ENCODE peak calls at places on chromosomes 7 and 10, in seven cellular contexts. One of them, this sample, is unnamed.

GRCh38 chr7:48365010-48365409 is 193.8 kb downstream of the ABCA13 start:
- DNase-seq in AG09309: no peak
- DNase-seq in SK-N-SH: no peak
- DNase-seq in AG10803: no peak
- DNase-seq in endothelial cell of umbilical vein: no peak
- DNase-seq in fibroblast of pulmonary artery: no peak
- DNase-seq in astrocyte of the spinal cord: peak; percentile 55
- DNase-seq in this sample: no peak

GRCh38 chr7:24757799-24758275 is 573 bp upstream of the GSDME start:
- DNase-seq in AG09309: no peak
- DNase-seq in astrocyte of the spinal cord: peak; percentile 49
- DNase-seq in endothelial cell of umbilical vein: no peak
- DNase-seq in SK-N-SH: peak; percentile 33
- DNase-seq in fibroblast of pulmonary artery: peak; percentile 48
- DNase-seq in AG10803: peak; percentile 68
- DNase-seq in this sample: peak; percentile 60

GRCh38 chr10:2968401-2968800 is 98.9 kb upstream of the PFKP start:
- DNase-seq in endothelial cell of umbilical vein: no peak
- DNase-seq in AG09309: peak; percentile 76
- DNase-seq in AG10803: peak; percentile 77
- DNase-seq in fibroblast of pulmonary artery: no peak
- DNase-seq in astrocyte of the spinal cord: peak; percentile 38
- DNase-seq in SK-N-SH: no peak
- DNase-seq in this sample: no peak

GRCh38 chr7:98470131-98470985 is 69.5 kb upstream of the BAIAP2L1 start:
- DNase-seq in AG09309: no peak
- DNase-seq in endothelial cell of umbilical vein: no peak
- DNase-seq in fibroblast of pulmonary artery: no peak
- DNase-seq in AG10803: no peak
- DNase-seq in astrocyte of the spinal cord: no peak
- DNase-seq in SK-N-SH: peak; percentile 94
- DNase-seq in this sample: no peak

GRCh38 chr7:41754046-41754445 is 51.2 kb upstream of the INHBA start:
- DNase-seq in endothelial cell of umbilical vein: no peak
- DNase-seq in astrocyte of the spinal cord: no peak
- DNase-seq in AG10803: no peak
- DNase-seq in SK-N-SH: no peak
- DNase-seq in AG09309: no peak
- DNase-seq in fibroblast of pulmonary artery: no peak
- DNase-seq in this sample: no peak

GRCh38 chr7:158809596-158809995 is 19.7 kb downstream of the ESYT2 start:
- DNase-seq in AG09309: no peak
- DNase-seq in fibroblast of pulmonary artery: peak; percentile 31
- DNase-seq in endothelial cell of umbilical vein: no peak
- DNase-seq in astrocyte of the spinal cord: peak; percentile 39
- DNase-seq in AG10803: no peak
- DNase-seq in SK-N-SH: no peak
- DNase-seq in this sample: no peak

GRCh38 chr10:117518246-117518645 is 24.3 kb upstream of the EMX2 start:
- DNase-seq in endothelial cell of umbilical vein: no peak
- DNase-seq in AG10803: no peak
- DNase-seq in astrocyte of the spinal cord: no peak
- DNase-seq in fibroblast of pulmonary artery: no peak
- DNase-seq in SK-N-SH: no peak
- DNase-seq in AG09309: no peak
- DNase-seq in this sample: no peak

GRCh38 chr10:35462491-35462934 is 126.2 kb downstream of the CCNY start:
- DNase-seq in AG09309: no peak
- DNase-seq in SK-N-SH: no peak
- DNase-seq in endothelial cell of umbilical vein: no peak
- DNase-seq in fibroblast of pulmonary artery: no peak
- DNase-seq in AG10803: no peak
- DNase-seq in astrocyte of the spinal cord: no peak
- DNase-seq in this sample: no peak

GRCh38 chr10:4183761-4184261 is 398.8 kb upstream of the KLF6 start:
- DNase-seq in fibroblast of pulmonary artery: peak; percentile 42
- DNase-seq in AG10803: peak; percentile 83
- DNase-seq in astrocyte of the spinal cord: peak; percentile 56
- DNase-seq in SK-N-SH: no peak
- DNase-seq in endothelial cell of umbilical vein: peak; percentile 16
- DNase-seq in AG09309: no peak
- DNase-seq in this sample: peak; percentile 38

GRCh38 chr7:133845005-133845404 is 282.1 kb upstream of the LRGUK start:
- DNase-seq in AG09309: no peak
- DNase-seq in SK-N-SH: no peak
- DNase-seq in AG10803: no peak
- DNase-seq in endothelial cell of umbilical vein: no peak
- DNase-seq in astrocyte of the spinal cord: no peak
- DNase-seq in fibroblast of pulmonary artery: no peak
- DNase-seq in this sample: no peak

GRCh38 chr10:22427101-22427500 is 81.8 kb downstream of the SPAG6 start:
- DNase-seq in AG09309: no peak
- DNase-seq in SK-N-SH: no peak
- DNase-seq in astrocyte of the spinal cord: peak; percentile 64
- DNase-seq in fibroblast of pulmonary artery: peak; percentile 31
- DNase-seq in AG10803: peak; percentile 43
- DNase-seq in endothelial cell of umbilical vein: peak; percentile 22
- DNase-seq in this sample: peak; percentile 69

DNA sequence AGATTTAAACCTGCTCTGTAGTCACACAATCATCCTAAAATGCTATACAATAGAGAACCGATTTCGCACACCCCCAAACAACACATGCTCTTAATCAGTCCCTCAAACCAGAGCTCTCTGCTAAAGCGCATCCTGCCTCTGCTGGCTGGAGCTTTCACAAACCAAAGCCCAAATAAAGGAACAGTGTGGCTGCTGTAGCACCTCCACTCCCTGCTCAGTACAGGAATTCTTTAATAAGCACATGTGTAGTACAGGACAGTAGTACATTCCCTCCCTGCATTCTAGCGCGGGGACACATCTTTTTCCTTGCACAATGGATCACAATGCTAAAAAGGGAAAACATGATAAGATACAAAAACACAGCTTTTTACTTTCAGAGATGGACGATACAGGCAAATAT is 684.6 kb downstream of the MAGI2 start:
- DNase-seq in astrocyte of the spinal cord: no peak
- DNase-seq in fibroblast of pulmonary artery: no peak
- DNase-seq in AG10803: peak; percentile 21
- DNase-seq in endothelial cell of umbilical vein: no peak
- DNase-seq in AG09309: no peak
- DNase-seq in SK-N-SH: peak; percentile 16
- DNase-seq in this sample: peak; percentile 1
- H3K4me3 ChIP-seq in astrocyte of the spinal cord: peak overlapping the region; percentile 32
- H3K4me3 ChIP-seq in fibroblast of pulmonary artery: no peak overlapping the region
- H3K4me3 ChIP-seq in AG10803: peak overlapping the region; percentile 55
- H3K4me3 ChIP-seq in endothelial cell of umbilical vein: no peak overlapping the region
- H3K4me3 ChIP-seq in AG09309: peak overlapping the region; percentile 45
- H3K4me3 ChIP-seq in SK-N-SH: peak overlapping the region; percentile 52
- H3K4me3 ChIP-seq in this sample: peak overlapping the region; percentile 57

GRCh38 chr7:20783716-20784310 is 2.9 kb downstream of the SP8 start:
- DNase-seq in endothelial cell of umbilical vein: peak; percentile 36
- DNase-seq in SK-N-SH: peak; percentile 69
- DNase-seq in AG09309: no peak
- DNase-seq in astrocyte of the spinal cord: no peak
- DNase-seq in fibroblast of pulmonary artery: no peak
- DNase-seq in AG10803: peak; percentile 11
- DNase-seq in this sample: no peak

GRCh38 chr7:20786049-20786412 is 655 bp downstream of the SP8 start:
- DNase-seq in astrocyte of the spinal cord: no peak
- DNase-seq in endothelial cell of umbilical vein: no peak
- DNase-seq in fibroblast of pulmonary artery: no peak
- DNase-seq in AG10803: no peak
- DNase-seq in SK-N-SH: peak; percentile 38
- DNase-seq in AG09309: no peak
- DNase-seq in this sample: no peak

GRCh38 chr7:20783131-20783715 is 3.5 kb downstream of the SP8 start:
- DNase-seq in astrocyte of the spinal cord: no peak
- DNase-seq in endothelial cell of umbilical vein: peak; percentile 29
- DNase-seq in fibroblast of pulmonary artery: no peak
- DNase-seq in SK-N-SH: no peak
- DNase-seq in AG10803: no peak
- DNase-seq in AG09309: no peak
- DNase-seq in this sample: no peak

GRCh38 chr7:20785211-20786048 is 1.3 kb downstream of the SP8 start:
- DNase-seq in AG09309: no peak
- DNase-seq in SK-N-SH: peak; percentile 66
- DNase-seq in AG10803: no peak
- DNase-seq in fibroblast of pulmonary artery: no peak
- DNase-seq in astrocyte of the spinal cord: no peak
- DNase-seq in endothelial cell of umbilical vein: no peak
- DNase-seq in this sample: no peak

DNA sequence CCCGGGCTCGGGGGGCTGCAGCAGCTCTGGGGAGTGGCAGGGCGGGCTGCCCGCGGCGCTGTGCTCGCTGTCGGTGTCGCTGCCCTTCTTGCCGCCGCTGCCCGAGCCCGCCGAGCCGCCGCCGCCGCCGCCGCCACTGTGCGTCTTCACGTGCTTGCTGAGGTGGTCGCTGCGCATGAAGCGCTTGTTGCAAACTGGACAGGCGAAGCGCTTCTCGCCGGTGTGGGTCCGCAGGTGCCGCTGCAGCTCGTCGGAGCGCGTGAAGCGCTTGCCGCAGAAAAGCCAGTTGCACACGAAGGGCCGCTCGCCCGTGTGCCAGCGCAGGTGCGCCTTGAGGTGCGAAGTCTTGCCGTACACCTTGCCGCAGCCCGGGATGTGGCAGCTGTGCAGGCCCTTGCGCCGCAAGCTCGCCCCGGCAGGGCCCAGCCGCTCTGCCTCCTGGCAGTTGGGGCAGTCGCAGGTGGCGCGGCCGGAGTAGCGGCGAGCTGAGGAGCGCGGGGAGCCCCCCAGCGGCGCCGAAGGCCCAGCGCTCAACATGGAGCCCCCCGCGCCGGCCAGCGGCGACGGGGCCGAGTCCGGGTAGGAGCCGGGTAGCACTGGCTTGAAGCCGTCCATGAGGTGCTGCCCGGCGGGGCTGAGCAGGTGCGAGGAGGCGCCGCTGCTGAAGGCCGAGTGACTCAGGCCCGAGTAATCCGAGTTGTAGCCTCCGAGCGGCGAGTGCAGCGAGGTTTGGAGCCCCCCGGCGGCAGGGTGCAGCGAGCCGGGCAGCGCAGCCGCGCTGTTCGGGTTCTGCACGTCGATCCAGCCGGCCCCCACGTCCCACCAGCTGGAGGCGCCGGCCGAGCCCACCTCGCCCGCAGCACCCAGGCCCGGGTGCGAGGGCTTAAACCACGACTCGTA is 2.1 kb downstream of the SP8 start:
- DNase-seq in astrocyte of the spinal cord: no peak
- DNase-seq in AG10803: no peak
- DNase-seq in endothelial cell of umbilical vein: peak; percentile 21
- DNase-seq in fibroblast of pulmonary artery: no peak
- DNase-seq in SK-N-SH: peak; percentile 62
- DNase-seq in AG09309: no peak
- DNase-seq in this sample: no peak
- TF ChIP-seq CTCF in astrocyte of the spinal cord: peak; percentile 6
- TF ChIP-seq CTCF in AG10803: no peak
- TF ChIP-seq CTCF in endothelial cell of umbilical vein: peak; percentile 17
- TF ChIP-seq CTCF in fibroblast of pulmonary artery: no peak
- TF ChIP-seq CTCF in SK-N-SH: no peak
- TF ChIP-seq CTCF in AG09309: no peak
- TF ChIP-seq CTCF in this sample: no peak

GRCh38 chr7:100137851-100138760 is 10.6 kb upstream of the LAMTOR4 start:
- DNase-seq in fibroblast of pulmonary artery: no peak
- DNase-seq in astrocyte of the spinal cord: no peak
- DNase-seq in AG09309: no peak
- DNase-seq in AG10803: no peak
- DNase-seq in SK-N-SH: no peak
- DNase-seq in endothelial cell of umbilical vein: no peak
- DNase-seq in this sample: no peak
- H3K4me3 ChIP-seq in fibroblast of pulmonary artery: no peak overlapping the region
- H3K4me3 ChIP-seq in astrocyte of the spinal cord: no peak overlapping the region
- H3K4me3 ChIP-seq in AG09309: no peak overlapping the region
- H3K4me3 ChIP-seq in AG10803: no peak overlapping the region
- H3K4me3 ChIP-seq in SK-N-SH: no peak overlapping the region
- H3K4me3 ChIP-seq in endothelial cell of umbilical vein: no peak overlapping the region
- H3K4me3 ChIP-seq in this sample: no peak overlapping the region

DNA sequence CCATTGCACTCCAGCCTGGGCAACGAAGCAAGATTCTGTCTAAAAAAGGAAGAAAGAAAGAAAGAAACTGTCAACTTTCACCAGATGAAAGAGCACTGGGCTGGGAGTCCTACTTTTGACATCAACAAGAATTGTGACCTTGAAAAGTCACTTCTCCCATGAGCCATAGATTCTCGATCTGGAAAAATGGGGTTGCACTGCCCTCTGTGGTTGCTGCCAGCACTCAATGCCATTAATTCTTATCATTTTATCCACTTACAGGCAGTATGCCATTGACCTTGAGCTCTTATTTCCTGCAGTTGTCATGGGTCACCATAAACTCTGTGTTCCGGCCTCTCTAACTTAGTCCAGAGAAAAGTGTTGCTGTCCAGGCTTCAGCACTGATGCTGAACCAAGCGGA is 137.2 kb downstream of the NOC3L start:
- DNase-seq in astrocyte of the spinal cord: no peak
- DNase-seq in AG09309: no peak
- DNase-seq in AG10803: peak; percentile 5
- DNase-seq in fibroblast of pulmonary artery: no peak
- DNase-seq in SK-N-SH: no peak
- DNase-seq in endothelial cell of umbilical vein: peak; percentile 4
- DNase-seq in this sample: peak; percentile 32
- TF ChIP-seq CTCF in astrocyte of the spinal cord: no peak
- TF ChIP-seq CTCF in AG09309: peak; percentile 36
- TF ChIP-seq CTCF in AG10803: peak; percentile 26
- TF ChIP-seq CTCF in fibroblast of pulmonary artery: peak; percentile 13
- TF ChIP-seq CTCF in SK-N-SH: peak; percentile 44
- TF ChIP-seq CTCF in endothelial cell of umbilical vein: no peak
- TF ChIP-seq CTCF in this sample: peak; percentile 32

DNA sequence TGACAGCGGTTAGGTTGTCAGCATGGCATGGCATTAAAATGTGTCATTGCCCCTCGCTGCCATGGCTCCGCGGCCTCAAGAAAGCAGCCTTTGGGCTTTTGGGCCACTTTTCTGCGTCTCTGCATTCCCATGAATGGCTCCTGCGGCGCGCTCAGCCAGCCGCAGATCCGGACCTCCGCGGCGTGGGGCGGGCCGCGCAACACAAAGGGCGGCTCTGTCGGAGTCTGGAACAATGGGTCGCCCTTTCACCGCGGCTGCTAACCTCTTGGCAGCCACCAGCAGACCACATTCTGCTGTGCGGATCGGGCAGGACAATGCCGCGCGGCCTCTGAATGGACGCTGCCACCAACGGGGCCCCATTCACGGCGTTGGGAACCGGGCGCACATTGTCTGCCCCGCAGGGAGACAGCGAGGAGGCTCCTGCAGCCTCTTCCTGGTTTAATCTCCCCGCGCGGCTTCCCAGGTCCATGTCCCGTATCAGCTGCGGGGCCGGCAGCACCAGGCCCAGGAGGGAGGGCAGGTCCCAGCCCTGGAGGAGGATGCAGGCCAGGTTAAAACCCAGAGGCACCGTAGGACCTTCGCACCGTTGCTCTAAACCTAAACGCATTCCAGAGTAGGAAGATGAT is 71.7 kb downstream of the NKX6-2 start:
- DNase-seq in endothelial cell of umbilical vein: no peak
- DNase-seq in AG09309: no peak
- DNase-seq in AG10803: no peak
- DNase-seq in SK-N-SH: no peak
- DNase-seq in astrocyte of the spinal cord: peak; percentile 67
- DNase-seq in fibroblast of pulmonary artery: no peak
- DNase-seq in this sample: no peak
- H3K4me3 ChIP-seq in endothelial cell of umbilical vein: no peak overlapping the region
- H3K4me3 ChIP-seq in AG09309: no peak overlapping the region
- H3K4me3 ChIP-seq in AG10803: no peak overlapping the region
- H3K4me3 ChIP-seq in SK-N-SH: no peak overlapping the region
- H3K4me3 ChIP-seq in astrocyte of the spinal cord: no peak overlapping the region
- H3K4me3 ChIP-seq in fibroblast of pulmonary artery: no peak overlapping the region
- H3K4me3 ChIP-seq in this sample: no peak overlapping the region

GRCh38 chr7:26078437-26079362 is 73.3 kb upstream of the NFE2L3 start:
- DNase-seq in AG10803: peak; percentile 3
- DNase-seq in astrocyte of the spinal cord: peak; percentile 38
- DNase-seq in fibroblast of pulmonary artery: peak; percentile 29
- DNase-seq in SK-N-SH: peak; percentile 90
- DNase-seq in endothelial cell of umbilical vein: peak; percentile 45
- DNase-seq in AG09309: no peak
- DNase-seq in this sample: no peak
- TF ChIP-seq CTCF in AG10803: peak; percentile 33
- TF ChIP-seq CTCF in astrocyte of the spinal cord: peak; percentile 57
- TF ChIP-seq CTCF in fibroblast of pulmonary artery: peak; percentile 34
- TF ChIP-seq CTCF in SK-N-SH: peak; percentile 67
- TF ChIP-seq CTCF in endothelial cell of umbilical vein: peak; percentile 13
- TF ChIP-seq CTCF in AG09309: peak; percentile 25
- TF ChIP-seq CTCF in this sample: no peak

This sample was measured in fibroblast of the aortic adventitia.